ENCODE peak calls at places on chromosomes 12 and 14, in six cellular contexts. L, I, S, W, H and F are unnamed samples.

GRCh38 chr14:43019826-43020225 is 1413.2 kb downstream of the LRFN5 start:
- DNase-seq in L (no peak), I (no peak), S (no peak), W (no peak), H (no peak), F (no peak)

GRCh38 chr12:54997914-54998507 is 13.4 kb upstream of the TESPA1 start:
- DNase-seq in L (no peak), I (no peak), S (no peak), W (no peak), H (no peak), F (no peak)

GRCh38 chr14:75063013-75063412 is 811 bp downstream of the ACYP1 start:
- DNase-seq in L (no peak), I (no peak), S (no peak), W (no peak), H (no peak), F (no peak)

GRCh38 chr12:862303-862911 is 87.1 kb downstream of the RAD52 start:
- DNase-seq in L (no peak), I (no peak), S (no peak), W (no peak), H (peak), F (no peak)

GRCh38 chr12:34602213-34602940 is 580.1 kb downstream of the ALG10 start:
- DNase-seq in L (no peak), I (no peak), S (peak), W (no peak), H (no peak), F (peak)

GRCh38 chr12:106039646-106040404 is 98.9 kb downstream of the NUAK1 start:
- DNase-seq in L (no peak), I (no peak), S (no peak), W (no peak), H (no peak), F (no peak)

GRCh38 chr12:70876952-70877351 is 43.6 kb downstream of the PTPRR start:
- DNase-seq in L (peak), I (peak), S (no peak), W (no peak), H (peak), F (peak)

GRCh38 chr12:131380220-131380957 is 330.5 kb upstream of the SFSWAP start:
- DNase-seq in L (no peak), I (no peak), S (peak), W (no peak), H (no peak), F (peak)

GRCh38 chr12:6966351-6966750 is 4.1 kb downstream of the PHB2 start:
- DNase-seq in L (no peak), I (no peak), S (no peak), W (no peak), H (no peak), F (no peak)

GRCh38 chr12:114293571-114294302 is 112.2 kb downstream of the TBX5 start:
- DNase-seq in L (no peak), I (no peak), S (no peak), W (no peak), H (no peak), F (no peak)

GRCh38 chr12:53123578-53124351 is 20.5 kb downstream of the SOAT2 start:
- DNase-seq in L (no peak), I (peak), S (no peak), W (no peak), H (peak), F (no peak)

GRCh38 chr12:95216704-95217376 is 427 bp downstream of the FGD6 start:
- DNase-seq in L (no peak), I (no peak), S (no peak), W (no peak), H (peak), F (peak)

GRCh38 chr14:71324767-71325272 is 417.6 kb downstream of the PCNX1 start:
- DNase-seq in L (peak), I (peak), S (no peak), W (no peak), H (no peak), F (no peak)

GRCh38 chr12:119673634-119674033 is 5.7 kb downstream of the PRKAB1 start:
- DNase-seq in L (no peak), I (no peak), S (no peak), W (no peak), H (peak), F (no peak)

GRCh38 chr14:103805708-103806107 is 41.7 kb downstream of the PPP1R13B start:
- DNase-seq in L (no peak), I (no peak), S (no peak), W (no peak), H (no peak), F (no peak)

GRCh38 chr12:57368349-57369095 is 62.3 kb downstream of the R3HDM2 start:
- DNase-seq in L (peak), I (peak), S (no peak), W (no peak), H (no peak), F (no peak)

GRCh38 chr12:109445224-109445623 is 31.9 kb downstream of the KCTD10 start:
- DNase-seq in L (no peak), I (peak), S (no peak), W (no peak), H (peak), F (no peak)

GRCh38 chr12:109448707-109449390 is 28.3 kb downstream of the KCTD10 start:
- DNase-seq in L (no peak), I (no peak), S (no peak), W (no peak), H (no peak), F (no peak)

GRCh38 chr12:109448272-109448671 is 28.8 kb downstream of the KCTD10 start:
- DNase-seq in L (no peak), I (peak), S (no peak), W (no peak), H (no peak), F (no peak)

GRCh38 chr12:109446869-109447268 is 30.2 kb downstream of the KCTD10 start:
- DNase-seq in L (no peak), I (no peak), S (no peak), W (no peak), H (no peak), F (no peak)

GRCh38 chr12:109447482-109447881 is 29.6 kb downstream of the KCTD10 start:
- DNase-seq in L (no peak), I (no peak), S (no peak), W (no peak), H (no peak), F (no peak)
- H3K4me3 ChIP-seq in L (no peak), I (no peak), S (no peak), W (no peak), H (no peak), F (no peak)

GRCh38 chr12:112536367-112536730 is 117.6 kb downstream of the PTPN11 start:
- DNase-seq in L (no peak), I (no peak), S (no peak), W (no peak), H (no peak), F (no peak)

GRCh38 chr12:112537710-112538396 is 119.1 kb downstream of the PTPN11 start:
- DNase-seq in L (peak), I (peak), S (no peak), W (no peak), H (peak), F (no peak)

GRCh38 chr12:112538740-112539139 is 120.0 kb downstream of the PTPN11 start:
- DNase-seq in L (no peak), I (no peak), S (no peak), W (no peak), H (no peak), F (no peak)

GRCh38 chr12:112540021-112540420 is 121.3 kb downstream of the PTPN11 start:
- DNase-seq in L (no peak), I (no peak), S (no peak), W (no peak), H (no peak), F (peak)

GRCh38 chr12:112539221-112539620 is 120.5 kb downstream of the PTPN11 start:
- DNase-seq in L (no peak), I (no peak), S (no peak), W (no peak), H (peak), F (no peak)
- TF ChIP-seq CTCF in L (no peak), I (no peak), S (no peak), W (no peak), H (peak), F (peak)

GRCh38 chr12:122523846-122524718 is 2.7 kb downstream of the RSRC2 start:
- DNase-seq in L (no peak), I (peak), S (no peak), W (no peak), H (no peak), F (no peak)
- H3K4me3 ChIP-seq in L (peak), I (peak), S (peak), W (peak), H (peak), F (peak)

GRCh38 chr14:80862983-80863382 is 78.6 kb downstream of the CEP128 start:
- DNase-seq in L (no peak), I (no peak), S (no peak), W (no peak), H (peak), F (no peak)
- TF ChIP-seq CTCF in L (peak), I (peak), S (no peak), W (no peak), H (peak), F (peak)